ENCODE peak calls at places on chromosomes 7 and 10, in five cellular contexts. A is HepG2, P is GM12878, B is K562, Q is SK-N-SH. L is an unnamed sample.

GRCh38 chr10:69854685-69855345 is 53.1 kb downstream of the COL13A1 start:
- DNase-seq in A (no peak), P (no peak), B (no peak), Q (no peak), L (no peak)

GRCh38 chr10:74107391-74107790 is 43.2 kb downstream of the AP3M1 start:
- DNase-seq in A (no peak), P (no peak), B (no peak), Q (no peak), L (no peak)

GRCh38 chr10:18195060-18195799 is 55.0 kb downstream of the CACNB2 start:
- DNase-seq in A (no peak), P (no peak), B (no peak), Q (no peak), L (no peak)

GRCh38 chr7:84446991-84447480 is 252.4 kb upstream of the SEMA3A start:
- DNase-seq in A (no peak), P (no peak), B (no peak), Q (no peak), L (no peak)

GRCh38 chr7:10205690-10206089 is 768.0 kb upstream of the PHF14 start:
- DNase-seq in A (no peak), P (no peak), B (no peak), Q (no peak), L (no peak)

GRCh38 chr10:75062191-75062849 is 49.1 kb upstream of the SAMD8 start:
- DNase-seq in A (no peak), P (no peak), B (no peak), Q (peak), L (no peak)

GRCh38 chr7:105014725-105015630 is 973 bp downstream of the KMT2E start:
- DNase-seq in A (peak), P (no peak), B (peak), Q (peak), L (no peak)

GRCh38 chr10:119872860-119873671 is 423 bp upstream of the MCMBP start:
- DNase-seq in A (peak), P (peak), B (peak), Q (peak), L (peak)

GRCh38 chr10:33376476-33376875 is 42.0 kb upstream of the NRP1 start:
- DNase-seq in A (no peak), P (no peak), B (no peak), Q (no peak), L (no peak)

GRCh38 chr7:106858618-106859532 is 6.2 kb upstream of the PIK3CG start:
- DNase-seq in A (no peak), P (no peak), B (peak), Q (peak), L (no peak)

DNA sequence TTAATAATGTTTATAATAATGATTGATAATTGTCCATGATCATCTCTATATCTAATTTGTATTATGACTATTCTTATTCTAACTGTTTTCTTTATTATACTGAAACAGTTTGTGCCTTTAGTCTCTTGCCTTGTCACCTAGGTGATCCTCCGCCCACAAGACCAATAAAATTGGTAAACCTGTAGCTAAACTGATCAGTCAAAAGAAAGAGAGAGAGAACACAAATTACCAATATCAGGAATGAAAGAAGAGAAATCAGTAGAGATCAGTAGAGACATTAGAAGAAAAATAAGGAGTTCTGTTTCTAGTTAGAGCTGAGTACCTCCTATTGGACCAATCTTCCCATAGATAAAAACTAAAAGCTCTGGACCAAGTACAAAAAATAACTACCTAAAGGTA is 6.1 kb upstream of the COA1 start:
- DNase-seq in A (no peak), P (no peak), B (no peak), Q (no peak), L (no peak)
- TF ChIP-seq FOXM1 in A (no peak), P (no peak), B (no peak), Q (no peak), L (no peak)

DNA sequence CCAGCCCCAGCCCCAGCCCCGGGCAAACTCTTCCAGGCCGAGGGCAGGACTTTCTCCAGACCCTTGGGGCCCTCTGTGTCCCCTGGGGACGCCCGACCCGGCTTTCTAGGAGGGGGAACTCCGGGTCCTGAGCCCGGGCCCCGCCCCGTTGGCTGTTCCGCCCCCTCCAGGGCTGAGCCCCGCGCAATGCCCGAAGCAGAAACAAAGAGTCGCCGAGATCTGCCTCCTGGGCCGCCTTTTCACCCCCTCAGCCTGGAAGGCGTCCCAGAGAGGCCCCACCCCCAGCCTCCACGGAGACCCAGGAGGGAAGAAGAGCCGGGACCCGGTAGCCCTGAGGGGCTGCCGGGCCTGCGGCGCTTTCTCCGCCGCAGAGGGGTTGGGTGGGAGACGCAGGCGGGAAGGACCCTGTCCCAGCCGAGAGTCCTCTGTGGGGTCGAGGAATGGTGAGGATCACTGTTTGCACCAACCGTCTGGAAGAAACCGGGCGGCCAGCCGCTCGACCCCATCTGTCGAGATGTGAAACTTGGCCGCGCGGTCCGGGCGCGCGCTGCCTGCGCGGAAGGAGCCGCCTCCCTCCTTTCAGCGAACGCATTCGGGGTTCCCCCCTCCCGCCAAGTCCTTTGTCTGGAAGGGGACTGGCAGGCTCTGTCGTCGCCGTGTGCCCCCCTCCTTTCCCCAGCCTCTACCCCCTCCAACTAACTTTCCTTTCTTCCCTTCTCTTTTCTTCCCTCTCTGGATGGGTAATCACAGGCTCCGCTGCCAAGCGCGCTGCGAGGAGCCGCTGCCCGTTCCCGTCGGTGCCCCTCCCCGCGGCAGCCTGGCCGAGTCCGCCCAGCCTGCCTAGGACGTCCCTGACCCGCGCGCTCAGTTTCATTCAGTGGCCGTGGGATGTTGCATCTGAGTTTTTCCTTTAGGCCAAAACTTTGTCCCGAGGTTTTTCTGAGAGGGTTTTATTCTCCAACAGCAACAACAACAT is 10.2 kb downstream of the EN2 start:
- DNase-seq in A (no peak), P (no peak), B (no peak), Q (peak), L (no peak)
- TF ChIP-seq FOXM1 in A (no peak), P (no peak), B (no peak), Q (no peak), L (no peak)

GRCh38 chr7:8131694-8132605 is 130.0 kb downstream of the ICA1 start:
- DNase-seq in A (no peak), P (peak), B (peak), Q (no peak), L (no peak)
- TF ChIP-seq FOXM1 in A (no peak), P (no peak), B (peak), Q (no peak), L (no peak)

GRCh38 chr10:7787857-7788639 is at the start of the genes ATP5F1C and KIN:
- DNase-seq in A (peak), P (peak), B (peak), Q (peak), L (peak)

GRCh38 chr10:7792541-7792940 is 4.6 kb downstream of the ATP5F1C start:
- DNase-seq in A (peak), P (no peak), B (no peak), Q (no peak), L (no peak)

GRCh38 chr10:7789390-7789789 is 1.4 kb downstream of the ATP5F1C start:
- DNase-seq in A (peak), P (no peak), B (peak), Q (peak), L (no peak)

GRCh38 chr10:7787150-7787856 is 490 bp downstream of the KIN start:
- DNase-seq in A (no peak), P (no peak), B (peak), Q (no peak), L (no peak)

DNA sequence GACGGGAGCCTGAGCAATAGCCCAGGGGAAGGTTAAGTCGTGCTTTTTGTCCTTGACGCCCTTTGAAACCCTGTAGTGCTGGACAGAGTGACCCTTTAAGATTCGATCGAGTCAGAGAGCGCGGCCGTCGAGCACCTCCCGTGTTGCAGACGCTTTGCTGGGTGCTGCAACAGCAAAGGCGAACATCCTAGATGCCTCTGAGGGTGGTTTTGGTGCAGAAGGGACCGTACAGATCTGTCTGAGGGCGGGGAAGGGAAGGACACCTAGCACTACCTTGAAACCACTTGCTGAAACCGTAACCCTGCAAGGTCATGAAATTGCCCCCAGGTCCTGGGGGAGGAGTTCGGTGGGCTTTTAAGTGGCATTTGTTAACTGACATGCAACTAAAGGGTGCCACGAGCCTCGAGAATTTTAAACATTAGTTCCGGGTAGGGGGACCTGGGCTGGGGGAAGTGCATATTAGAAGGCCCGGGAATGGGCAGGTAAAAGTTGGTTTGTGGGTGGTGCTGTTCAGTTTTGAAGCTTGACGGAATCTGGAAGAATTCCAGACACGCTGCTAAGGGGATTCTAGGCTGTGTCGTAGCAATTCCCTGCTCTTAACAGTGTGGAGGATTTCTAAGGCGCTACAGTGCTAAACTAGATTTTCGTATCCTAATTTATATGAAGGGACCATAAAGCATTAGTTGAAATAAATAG is 811 bp downstream of the ATP5F1C start:
- DNase-seq in A (peak), P (no peak), B (peak), Q (peak), L (peak)
- TF ChIP-seq FOXM1 in A (no peak), P (no peak), B (no peak), Q (no peak), L (no peak)

GRCh38 chr7:54663186-54663585 is 95.8 kb downstream of the SEC61G start:
- DNase-seq in A (no peak), P (no peak), B (no peak), Q (no peak), L (no peak)
- TF ChIP-seq FOXM1 in A (no peak), P (no peak), B (no peak), Q (no peak), L (no peak)

GRCh38 chr7:78912781-78913180 is 540.7 kb downstream of the MAGI2 start:
- DNase-seq in A (no peak), P (no peak), B (no peak), Q (no peak), L (no peak)
- TF ChIP-seq FOXM1 in A (no peak), P (no peak), B (no peak), Q (no peak), L (no peak)

DNA sequence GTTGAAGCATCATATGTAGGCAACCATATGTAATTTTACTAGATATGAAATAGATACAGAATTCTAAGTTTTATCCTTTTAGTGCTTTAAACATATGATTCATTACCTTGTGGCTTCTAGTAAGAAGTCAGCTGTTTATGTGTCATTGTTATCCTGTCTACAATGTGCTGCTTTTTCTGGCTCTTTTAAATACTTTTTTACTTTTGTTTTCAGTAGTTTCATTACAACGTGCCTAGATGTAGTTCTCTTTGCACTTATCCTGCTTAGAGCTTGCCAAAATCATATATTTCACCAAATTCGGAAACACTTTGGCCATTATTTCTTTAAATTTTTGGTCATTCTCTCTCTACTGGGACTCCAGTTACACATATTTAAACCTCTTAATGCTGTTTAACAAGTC is 26.4 kb downstream of the YAE1 start:
- DNase-seq in A (no peak), P (no peak), B (no peak), Q (no peak), L (no peak)
- TF ChIP-seq FOXM1 in A (no peak), P (no peak), B (no peak), Q (no peak), L (no peak)

L was measured in HEK293T.